ENCODE peak calls at places on chromosomes 2 and 18, in seven cellular contexts. R is IMR-90, N is mesenchymal stem cell, T is neuronal stem cell, K is mesendoderm, S is H9, U is H1. E is an unnamed sample. For H3K4me1, the result is how much of the 10 kb centered on the place peaks cover.

GRCh38 chr2:108607706-108608301 is 73.5 kb downstream of the LIMS1 start:
- DNase-seq in K (peak), S (no peak), T (no peak), U (no peak), N (peak), R (peak), E (no peak)

GRCh38 chr2:23380562-23381065 is 4.4 kb upstream of the KLHL29 start:
- DNase-seq in U (no peak), R (peak), N (peak), K (peak), T (no peak), S (no peak), E (no peak)

GRCh38 chr2:36408198-36408703 is 52.7 kb downstream of the CRIM1 start:
- DNase-seq in R (peak), U (peak), S (peak), K (peak), T (peak), N (peak), E (no peak)

GRCh38 chr2:217685255-217685605 is 317.6 kb downstream of the TNS1 start:
- DNase-seq in K (peak), S (no peak), U (no peak), R (peak), T (no peak), N (peak), E (peak)

GRCh38 chr2:29518010-29518409 is 402.8 kb downstream of the CLIP4 start:
- DNase-seq in T (no peak), R (peak), S (no peak), K (no peak), N (no peak), U (no peak), E (no peak)

GRCh38 chr2:126543081-126543480 is 112.9 kb upstream of the GYPC start:
- DNase-seq in T (no peak), U (no peak), N (peak), S (no peak), K (peak), R (no peak), E (no peak)

GRCh38 chr2:227870710-227871374 is 589 bp upstream of the DAW1 start:
- DNase-seq in R (peak), T (no peak), N (peak), S (no peak), K (peak), U (no peak), E (peak)

GRCh38 chr2:168378960-168379669 is 77.0 kb upstream of the CERS6 start:
- DNase-seq in N (no peak), T (no peak), U (no peak), K (no peak), S (no peak), R (no peak), E (no peak)

GRCh38 chr2:120576509-120577474 is 158.9 kb upstream of the GLI2 start:
- DNase-seq in N (no peak), U (no peak), T (no peak), R (peak), S (no peak), K (no peak), E (peak)

GRCh38 chr18:55381277-55381676 is 206.7 kb downstream of the TCF4 start:
- DNase-seq in N (peak), R (peak), U (no peak), K (no peak), T (no peak), S (no peak), E (no peak)

GRCh38 chr2:71458413-71459083 is 5.2 kb downstream of the DYSF start:
- DNase-seq in T (no peak), S (no peak), N (peak), R (peak), U (peak), K (no peak), E (no peak)
- H3K23ac ChIP-seq in T (no peak), S (no peak), N (no peak), R (no peak), U (no peak), K (no peak), E (no peak)

DNA sequence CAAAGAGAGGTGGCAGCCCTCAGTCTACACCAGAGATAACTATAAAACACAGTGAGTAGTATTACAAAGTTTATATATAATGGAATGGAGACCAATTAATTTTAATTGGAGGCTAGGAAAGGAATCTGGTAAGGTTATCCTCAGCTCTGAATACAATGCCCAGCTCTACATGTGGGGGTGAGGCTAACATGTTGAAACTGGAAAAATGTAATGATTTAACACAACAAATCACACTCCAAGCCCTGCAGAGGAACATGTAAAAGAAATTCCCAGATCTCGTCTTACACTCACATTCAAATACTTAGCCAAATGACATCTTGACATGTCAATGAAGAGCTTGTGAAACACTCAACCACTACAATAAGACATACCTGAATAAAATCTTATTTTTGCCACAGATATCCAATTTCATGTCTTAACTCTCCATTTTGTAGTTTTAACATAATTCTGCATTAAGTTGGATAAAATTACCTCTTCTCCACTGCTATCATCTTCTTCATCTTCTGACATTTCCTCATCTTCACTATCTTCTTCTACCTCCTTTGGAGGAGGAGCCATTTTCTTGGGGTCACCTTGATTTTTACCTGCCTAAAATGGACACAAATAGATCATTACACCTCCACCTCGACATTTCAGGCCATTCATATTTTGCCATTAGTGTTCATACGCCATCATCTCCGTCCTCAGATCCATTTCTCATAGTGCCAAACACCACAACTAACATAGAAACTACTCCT is 1.4 kb downstream of the NCL start:
- DNase-seq in K (no peak), T (no peak), N (no peak), S (no peak), U (no peak), R (no peak), E (no peak)
- H3K4me1 ChIP-seq in K (under half), T (under half), N (under half), S (under half), U (under half), R (under half), E (under half)

GRCh38 chr2:31269087-31269486 is 35.1 kb downstream of the EHD3 start:
- DNase-seq in K (no peak), N (peak), U (no peak), R (peak), T (no peak), S (no peak), E (peak)
- H3K4ac ChIP-seq in K (no peak), N (no peak), U (no peak), R (no peak), T (no peak), S (no peak), E (no peak)

DNA sequence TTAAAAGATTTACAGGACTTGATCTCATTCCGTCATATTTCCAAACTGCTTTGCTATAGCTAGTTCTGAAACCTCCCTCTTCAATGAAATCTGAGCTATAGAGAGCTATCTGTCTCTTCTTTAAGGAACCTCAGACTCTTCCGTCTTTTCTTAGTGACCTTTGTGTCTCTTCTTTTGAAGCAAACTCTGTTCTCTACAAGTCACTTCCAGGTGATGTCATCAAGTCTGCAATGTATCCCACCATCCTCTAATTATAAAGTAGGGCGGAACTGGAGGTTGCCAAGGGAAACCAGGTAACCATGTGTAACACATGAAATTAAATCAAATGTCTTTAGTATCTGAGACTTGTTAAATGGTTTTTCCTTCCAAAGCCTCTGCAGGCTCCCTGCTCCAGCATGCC is 41.2 kb upstream of the PEX13 start:
- DNase-seq in K (no peak), S (no peak), T (no peak), N (no peak), R (no peak), U (no peak), E (no peak)
- H3K23ac ChIP-seq in K (no peak), S (no peak), T (no peak), N (no peak), R (no peak), U (no peak), E (no peak)

GRCh38 chr2:237391140-237391539 is 22.8 kb downstream of the COL6A3 start:
- DNase-seq in R (no peak), S (no peak), U (no peak), K (no peak), N (no peak), T (no peak), E (no peak)

GRCh38 chr2:237390235-237390634 is 23.7 kb downstream of the COL6A3 start:
- DNase-seq in S (no peak), T (no peak), U (no peak), K (no peak), N (no peak), R (no peak), E (no peak)

GRCh38 chr2:237384672-237385020 is 29.3 kb downstream of the COL6A3 start:
- DNase-seq in N (no peak), K (no peak), R (no peak), S (no peak), T (no peak), U (no peak), E (no peak)

GRCh38 chr2:237389831-237390230 is 24.1 kb downstream of the COL6A3 start:
- DNase-seq in N (no peak), K (no peak), U (no peak), S (no peak), T (no peak), R (no peak), E (no peak)

GRCh38 chr2:237388036-237388435 is 25.9 kb downstream of the COL6A3 start:
- DNase-seq in U (no peak), S (no peak), N (no peak), R (no peak), K (no peak), T (no peak), E (no peak)
- H3K4me1 ChIP-seq in U (under half), S (under half), N (under half), R (under half), K (under half), T (under half), E (under half)

DNA sequence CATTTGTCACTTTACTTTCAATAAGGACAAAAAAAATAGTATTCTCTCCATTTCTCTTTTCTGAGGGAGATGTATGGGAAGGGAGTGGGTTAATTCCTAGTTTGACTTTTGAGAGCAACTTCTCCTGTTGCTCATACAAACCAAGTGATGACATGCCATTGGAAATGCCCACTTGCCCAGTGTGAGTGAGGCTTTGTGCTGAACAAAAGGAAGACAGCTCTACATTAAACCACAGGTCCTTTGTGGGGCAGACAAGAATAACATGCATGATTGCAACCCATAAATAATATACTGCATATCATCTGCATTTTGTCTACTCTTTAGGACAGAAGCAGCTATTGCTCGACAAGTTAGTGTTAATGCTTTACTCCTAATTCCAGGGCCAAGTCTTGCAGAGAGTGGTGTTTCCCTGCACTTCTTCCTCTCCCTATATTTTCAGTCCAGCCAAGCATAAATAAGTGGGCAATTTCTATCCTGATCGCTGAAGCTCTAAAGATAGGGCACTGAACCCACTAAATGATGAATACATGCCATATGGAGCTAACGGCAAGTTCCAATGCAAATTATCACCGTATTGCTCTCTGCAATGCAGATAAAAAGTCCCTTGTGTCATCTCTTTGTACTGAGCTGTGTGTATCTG is 19.4 kb upstream of the EHBP1 start:
- DNase-seq in N (no peak), K (no peak), R (no peak), U (no peak), T (no peak), S (no peak), E (no peak)
- H3K4ac ChIP-seq in N (no peak), K (no peak), R (no peak), U (no peak), T (no peak), S (no peak), E (no peak)

GRCh38 chr2:238972146-238972445 is 124.2 kb downstream of the TWIST2 start:
- DNase-seq in T (no peak), K (no peak), S (no peak), N (no peak), R (no peak), U (no peak), E (no peak)
- H3K23ac ChIP-seq in T (no peak), K (no peak), S (no peak), N (no peak), R (no peak), U (no peak), E (no peak)

GRCh38 chr2:54589038-54589339 is 132.9 kb downstream of the SPTBN1 start:
- DNase-seq in U (no peak), T (no peak), N (no peak), R (no peak), S (no peak), K (no peak), E (no peak)
- H3K4me1 ChIP-seq in U (under half), T (under half), N (under half), R (under half), S (under half), K (under half), E (under half)